ENCODE peak calls at places on chromosomes 4 and X, in five cellular contexts. G is MM.1S, M is PC-3, U is endodermal cell, D is H9. B is an unnamed sample. For H3K4me1, the result is how much of the 10 kb centered on the place peaks cover.

GRCh38 chr4:5448286-5448685 is 260.1 kb downstream of the EVC2 start:
- DNase-seq in M (no peak), U (peak), D (no peak), G (no peak), B (peak)

GRCh38 chr4:185115827-185116232 is 27.2 kb upstream of the SLC25A4 start:
- DNase-seq in U (peak), M (no peak), G (no peak), D (peak), B (peak)

GRCh38 chrX:50617183-50617582 is 146.6 kb upstream of the DGKK start:
- DNase-seq in M (no peak), D (no peak), U (no peak), G (no peak), B (no peak)

GRCh38 chrX:38275615-38276014 is 51.7 kb downstream of the RPGR start:
- DNase-seq in D (no peak), G (no peak), U (no peak), M (peak), B (no peak)

GRCh38 chrX:118177708-118178107 is 61.1 kb upstream of the KLHL13 start:
- DNase-seq in G (no peak), M (no peak), U (no peak), D (no peak), B (no peak)

GRCh38 chr4:150971901-150972300 is 43.2 kb downstream of the LRBA start:
- DNase-seq in M (no peak), D (no peak), U (no peak), G (no peak), B (no peak)

GRCh38 chr4:112946127-112946526 is 103.3 kb upstream of the ANK2 start:
- DNase-seq in D (peak), G (no peak), M (no peak), U (peak), B (no peak)

GRCh38 chr4:27921236-27921635 is 1060.6 kb downstream of the STIM2 start:
- DNase-seq in G (no peak), U (no peak), M (peak), D (no peak), B (no peak)

DNA sequence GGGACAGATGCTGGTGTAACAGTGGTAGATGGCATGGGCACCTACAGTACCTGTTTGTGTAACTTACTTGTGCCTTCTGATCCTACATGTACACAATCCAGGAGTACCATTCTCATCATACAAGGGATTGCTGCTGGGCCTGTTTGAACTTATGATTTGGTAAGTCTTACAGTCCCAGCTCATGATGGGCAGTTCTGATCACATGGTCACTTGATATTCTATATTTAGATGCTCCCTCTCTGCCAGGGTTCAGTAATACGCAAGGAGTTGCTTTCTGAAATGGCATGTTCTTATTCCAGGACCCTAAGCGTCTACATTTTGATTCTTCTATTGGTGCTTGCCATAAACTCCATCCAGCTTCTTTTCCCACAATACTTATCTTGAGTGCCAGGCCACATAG is 54.4 kb upstream of the ATP6AP2 start:
- DNase-seq in D (no peak), G (no peak), M (no peak), U (no peak), B (no peak)
- H3K4me1 ChIP-seq in D (under half), G (under half), M (under half), U (under half), B (under half)

GRCh38 chrX:23503835-23504539 is 163.3 kb upstream of the PRDX4 start:
- DNase-seq in U (peak), D (peak), G (no peak), M (peak), B (peak)
- H3K9ac ChIP-seq in U (no peak), D (no peak), G (no peak), M (no peak), B (no peak)

GRCh38 chr4:154348657-154349056 is 142.9 kb downstream of the DCHS2 start:
- DNase-seq in U (peak), D (peak), G (no peak), M (no peak), B (no peak)
- TF ChIP-seq CTCF in U (peak), D (peak), G (no peak), M (peak), B (no peak)

GRCh38 chrX:120824021-120824420 is 51.6 kb downstream of the CT47B1 start:
- DNase-seq in G (no peak), D (no peak), U (no peak), M (peak), B (no peak)
- H3K4me1 ChIP-seq in G (under half), D (under half), U (under half), M (under half), B (under half)

GRCh38 chr4:6941796-6942195 is 32.2 kb downstream of the TBC1D14 start:
- DNase-seq in G (no peak), D (no peak), U (no peak), M (no peak), B (no peak)
- H3K9ac ChIP-seq in G (peak), D (no peak), U (no peak), M (no peak), B (no peak)

GRCh38 chrX:115547448-115547847 is 13.5 kb upstream of the PLS3 start:
- DNase-seq in U (peak), M (peak), D (peak), G (no peak), B (no peak)
- TF ChIP-seq CTCF in U (peak), M (peak), D (peak), G (no peak), B (no peak)

GRCh38 chrX:154056739-154057367 is 37.2 kb upstream of the IRAK1 start:
- DNase-seq in M (no peak), G (no peak), U (no peak), D (no peak), B (no peak)

GRCh38 chrX:154058207-154058997 is 38.7 kb upstream of the IRAK1 start:
- DNase-seq in G (no peak), U (no peak), M (no peak), D (no peak), B (no peak)

GRCh38 chrX:154059729-154060245 is 37.7 kb downstream of the MECP2 start:
- DNase-seq in M (no peak), D (no peak), U (no peak), G (no peak), B (no peak)

GRCh38 chrX:154059231-154059630 is 38.3 kb downstream of the MECP2 start:
- DNase-seq in U (no peak), D (no peak), M (no peak), G (no peak), B (no peak)

DNA sequence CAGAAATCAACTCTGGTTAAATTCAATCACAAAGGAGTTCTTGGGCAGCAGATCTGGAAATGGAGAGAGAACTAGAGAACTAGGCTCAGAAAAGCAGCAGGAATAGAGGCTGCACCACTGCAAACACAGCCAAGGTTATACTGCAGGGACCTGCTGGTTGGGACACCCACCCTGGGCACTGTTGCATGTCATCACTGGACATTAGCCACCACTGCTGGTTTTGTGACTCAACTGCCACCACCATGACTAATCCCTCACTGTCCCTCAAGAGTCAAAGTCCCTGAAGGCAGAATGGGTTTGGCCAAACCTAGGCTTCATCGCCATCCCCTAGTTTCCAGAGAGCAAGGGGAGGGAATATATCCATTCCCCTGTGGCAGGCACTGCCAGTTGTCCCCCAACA is 38.1 kb upstream of the IRAK1 start:
- DNase-seq in U (no peak), M (no peak), G (no peak), D (no peak), B (no peak)
- H3K4me1 ChIP-seq in U (under half), M (under half), G (under half), D (under half), B (under half)

DNA sequence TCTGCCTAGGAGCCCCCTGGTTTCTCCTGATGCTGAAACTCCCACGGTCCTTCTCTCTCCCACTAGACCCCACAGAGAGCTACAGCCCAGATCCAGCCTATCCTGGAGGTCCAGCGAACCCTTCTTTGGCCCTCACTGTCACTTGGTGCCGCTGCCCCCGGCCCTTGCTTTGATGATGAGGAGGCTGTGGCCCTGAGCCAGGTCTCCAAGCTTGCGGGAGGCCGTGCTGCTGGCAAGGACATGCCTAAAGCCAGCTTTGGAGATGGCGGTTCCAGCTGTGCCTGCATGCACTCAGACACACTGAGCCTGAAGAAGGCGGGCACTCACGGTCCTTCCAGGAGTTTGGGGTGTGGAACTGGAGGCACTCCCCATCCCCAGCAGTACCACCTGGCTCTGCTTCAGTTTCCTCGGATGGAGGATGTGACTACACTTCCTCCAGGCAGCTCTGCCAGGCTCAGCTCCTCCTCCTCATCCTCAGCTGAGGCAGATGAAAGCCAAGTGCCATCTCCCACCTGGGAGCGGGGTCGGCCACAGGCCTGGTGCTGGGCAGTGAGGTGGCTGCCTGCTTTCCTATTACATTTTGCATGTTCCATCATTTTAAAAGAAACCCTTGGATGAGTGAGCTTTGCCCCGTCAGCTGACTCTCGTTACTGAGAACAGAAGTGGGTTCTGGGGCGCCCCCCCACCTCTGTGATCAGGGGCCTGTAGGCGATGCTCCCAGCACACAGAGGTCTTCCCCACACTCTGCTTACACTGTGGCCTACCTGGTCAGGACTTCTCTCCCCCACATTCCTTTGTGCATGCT is 9.0 kb downstream of the TNIP2 start:
- DNase-seq in D (no peak), U (no peak), G (no peak), M (no peak), B (no peak)
- H3K9ac ChIP-seq in D (no peak), U (no peak), G (peak), M (peak), B (no peak)

DNA sequence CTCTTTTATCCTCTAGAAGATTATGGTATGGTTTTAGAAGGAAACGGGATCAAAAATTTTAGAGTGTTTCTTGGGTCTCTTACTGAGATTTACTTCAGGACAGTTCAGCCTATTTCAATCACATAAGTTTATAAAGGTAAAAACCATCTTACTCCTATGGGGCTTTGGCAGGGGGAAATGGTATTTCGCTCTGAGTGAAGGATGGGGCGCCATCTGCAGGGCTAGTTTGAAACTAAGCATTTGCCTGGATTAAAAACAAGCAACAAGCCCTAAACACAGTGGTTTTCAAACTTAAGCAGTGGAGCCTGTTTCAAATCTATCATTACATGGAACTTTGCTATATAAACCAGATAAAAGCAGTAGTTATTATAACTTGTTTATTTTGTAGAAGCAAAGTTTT is 361.5 kb upstream of the FMR1 start:
- DNase-seq in M (peak), D (peak), G (peak), U (peak), B (no peak)
- TF ChIP-seq CTCF in M (peak), D (peak), G (peak), U (peak), B (no peak)

GRCh38 chr4:76449824-76450223 is 14.8 kb downstream of the SHROOM3 start:
- DNase-seq in M (no peak), D (no peak), G (no peak), U (no peak), B (no peak)
- H3K4me1 ChIP-seq in M (under half), D (under half), G (under half), U (under half), B (under half)